ENCODE peak calls at places on chromosome 5, in four cellular contexts. W, G, U and V are unnamed samples.

GRCh38 chr5:159713254-159713653 is 203.0 kb upstream of the ADRA1B start:
- DNase-seq in W (no peak), G (no peak), U (no peak), V (no peak)

GRCh38 chr5:149408252-149409099 is 29.4 kb upstream of the IL17B start:
- DNase-seq in W (no peak), G (no peak), U (no peak), V (no peak)

GRCh38 chr5:78600656-78601452 is 47.7 kb downstream of the LHFPL2 start:
- DNase-seq in W (no peak), G (no peak), U (no peak), V (no peak)

GRCh38 chr5:172303090-172303995 is 19.8 kb upstream of the UBTD2 start:
- DNase-seq in W (no peak), G (no peak), U (peak; percentile 16), V (no peak)

GRCh38 chr5:67166460-67166871 is 30.1 kb downstream of the CD180 start:
- DNase-seq in W (no peak), G (no peak), U (no peak), V (no peak)

GRCh38 chr5:38193015-38193581 is 65.3 kb upstream of the EGFLAM start:
- DNase-seq in W (no peak), G (peak; percentile 74), U (peak; percentile 64), V (peak; percentile 36)

GRCh38 chr5:39498247-39498952 is 73.6 kb upstream of the DAB2 start:
- DNase-seq in W (no peak), G (peak; percentile 12), U (no peak), V (no peak)

GRCh38 chr5:153573326-153574033 is 83.0 kb downstream of the GRIA1 start:
- DNase-seq in W (no peak), G (no peak), U (no peak), V (no peak)

GRCh38 chr5:151454166-151454565 is 6.8 kb downstream of the SLC36A1 start:
- DNase-seq in W (no peak), G (no peak), U (no peak), V (no peak)

GRCh38 chr5:71623221-71623794 is 36.2 kb downstream of the MCCC2 start:
- DNase-seq in W (no peak), G (no peak), U (no peak), V (no peak)

GRCh38 chr5:75337366-75338021 is 474 bp downstream of the HMGCR start:
- DNase-seq in W (no peak), G (peak; percentile 48), U (no peak), V (no peak)

GRCh38 chr5:176816791-176817272 is 6.5 kb downstream of the UNC5A start:
- DNase-seq in W (no peak), G (no peak), U (no peak), V (peak; percentile 58)

GRCh38 chr5:93273176-93273575 is 307.8 kb downstream of the NR2F1-AS1 start:
- DNase-seq in W (no peak), G (no peak), U (no peak), V (no peak)

GRCh38 chr5:16906255-16906654 is 29.8 kb downstream of the MYO10 start:
- DNase-seq in W (no peak), G (no peak), U (no peak), V (no peak)

GRCh38 chr5:103016167-103016566 is 103.8 kb downstream of the GIN1 start:
- DNase-seq in W (no peak), G (no peak), U (no peak), V (no peak)

GRCh38 chr5:95857185-95857945 is 34.8 kb upstream of the GLRX start:
- DNase-seq in W (no peak), G (peak; percentile 71), U (peak; percentile 93), V (no peak)

GRCh38 chr5:37715361-37715760 is 124.5 kb downstream of the GDNF start:
- DNase-seq in W (no peak), G (no peak), U (peak; percentile 30), V (no peak)

GRCh38 chr5:5014836-5015235 is 125.3 kb upstream of the ADAMTS16 start:
- DNase-seq in W (no peak), G (no peak), U (no peak), V (no peak)

GRCh38 chr5:62977641-62978040 is 399.0 kb downstream of the LRRC70 start:
- DNase-seq in W (no peak), G (no peak), U (no peak), V (peak; percentile 25)

GRCh38 chr5:169895876-169896275 is 84.4 kb downstream of the INSYN2B start:
- DNase-seq in W (no peak), G (no peak), U (no peak), V (no peak)

GRCh38 chr5:159886312-159886711 is 30.0 kb upstream of the ADRA1B start:
- DNase-seq in W (no peak), G (no peak), U (no peak), V (no peak)

GRCh38 chr5:124744170-124744911 is 2.1 kb downstream of the ZNF608 start:
- DNase-seq in W (no peak), G (no peak), U (no peak), V (no peak)

GRCh38 chr5:106523842-106524241 is 1146.9 kb downstream of the EFNA5 start:
- DNase-seq in W (no peak), G (no peak), U (no peak), V (no peak)

GRCh38 chr5:172345886-172346285 is 62.3 kb upstream of the UBTD2 start:
- DNase-seq in W (no peak), G (no peak), U (no peak), V (no peak)

GRCh38 chr5:91280942-91281269 is 102.2 kb downstream of the ARRDC3 start:
- DNase-seq in W (no peak), G (no peak), U (no peak), V (no peak)

GRCh38 chr5:58751222-58751621 is 168.3 kb downstream of the RAB3C start:
- DNase-seq in W (no peak), G (peak; percentile 27), U (no peak), V (no peak)

GRCh38 chr5:109739741-109740140 is 50.0 kb downstream of the MAN2A1 start:
- DNase-seq in W (no peak), G (no peak), U (no peak), V (no peak)

GRCh38 chr5:132065351-132065937 is 5.0 kb downstream of the IL3 start:
- DNase-seq in W (peak; percentile 8), G (peak; percentile 88), U (peak; percentile 53), V (peak; percentile 83)

GRCh38 chr5:163379298-163380155 is 57.9 kb upstream of the CCNG1 start:
- DNase-seq in W (no peak), G (peak; percentile 73), U (peak; percentile 44), V (no peak)

GRCh38 chr5:3600106-3600997 is 4.7 kb downstream of the IRX1 start:
- DNase-seq in W (no peak), G (no peak), U (no peak), V (no peak)

GRCh38 chr5:56669534-56670483 is 145.5 kb upstream of the MAP3K1 start:
- DNase-seq in W (peak; percentile 98), G (no peak), U (peak; percentile 48), V (peak; percentile 51)

GRCh38 chr5:76479973-76480667 is 77.0 kb downstream of the IQGAP2 start:
- DNase-seq in W (no peak), G (peak; percentile 79), U (peak; percentile 50), V (no peak)

GRCh38 chr5:100828071-100828689 is 74.9 kb downstream of the ST8SIA4 start:
- DNase-seq in W (peak; percentile 89), G (no peak), U (no peak), V (no peak)

GRCh38 chr5:126054593-126055347 is 368.4 kb upstream of the GRAMD2B start:
- DNase-seq in W (no peak), G (no peak), U (no peak), V (no peak)

GRCh38 chr5:167759411-167759821 is 532.0 kb upstream of the WWC1 start:
- DNase-seq in W (no peak), G (no peak), U (no peak), V (no peak)

GRCh38 chr5:135032613-135033025 is 1.4 kb downstream of the PITX1 start:
- DNase-seq in W (no peak), G (no peak), U (no peak), V (no peak)

GRCh38 chr5:38853753-38854470 is 8.1 kb downstream of the OSMR start:
- DNase-seq in W (no peak), G (no peak), U (no peak), V (no peak)

GRCh38 chr5:5309645-5310044 is 112.8 kb upstream of the ICE1 start:
- DNase-seq in W (no peak), G (no peak), U (no peak), V (no peak)

GRCh38 chr5:138950411-138951011 is 75.4 kb upstream of the LRRTM2 start:
- DNase-seq in W (no peak), G (no peak), U (no peak), V (no peak)
- TF ChIP-seq ZNF274 in W (no peak), G (no peak), U (no peak), V (no peak)

GRCh38 chr5:127326438-127326837 is 35.8 kb downstream of the MEGF10 start:
- DNase-seq in W (no peak), G (peak; percentile 5), U (no peak), V (no peak)

GRCh38 chr5:127320032-127320945 is 29.7 kb downstream of the MEGF10 start:
- DNase-seq in W (peak; percentile 58), G (no peak), U (no peak), V (no peak)

GRCh38 chr5:127322405-127322804 is 31.8 kb downstream of the MEGF10 start:
- DNase-seq in W (no peak), G (no peak), U (no peak), V (no peak)

GRCh38 chr5:127324756-127325155 is 34.2 kb downstream of the MEGF10 start:
- DNase-seq in W (no peak), G (no peak), U (no peak), V (no peak)

GRCh38 chr5:127321465-127321864 is 30.9 kb downstream of the MEGF10 start:
- DNase-seq in W (no peak), G (no peak), U (no peak), V (no peak)
- TF ChIP-seq KDM1A in W (no peak), G (no peak), U (no peak), V (no peak)

GRCh38 chr5:158410976-158411375 is 552.0 kb upstream of the CLINT1 start:
- DNase-seq in W (no peak), G (no peak), U (no peak), V (no peak)
- TF ChIP-seq CHD2 in W (no peak), G (no peak), U (no peak), V (no peak)

DNA sequence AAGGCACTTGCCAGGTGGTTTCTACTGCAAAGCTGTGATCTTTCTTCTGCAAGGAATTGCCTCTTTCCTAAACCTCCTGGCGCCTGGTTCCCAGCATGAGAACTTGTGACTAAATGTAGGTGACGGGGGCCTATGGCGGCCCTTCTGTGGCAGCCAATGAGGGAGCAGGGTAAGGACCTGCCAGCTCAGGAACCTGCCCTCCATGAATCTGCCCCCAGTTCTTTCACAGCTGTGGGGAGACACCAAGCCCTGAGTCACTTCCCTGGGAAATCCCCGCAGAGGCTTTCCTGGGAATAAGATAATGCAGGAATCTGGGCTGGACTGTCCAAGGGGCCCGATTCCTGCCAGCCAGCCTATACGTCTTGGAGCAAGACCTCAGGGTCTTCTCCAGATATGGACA is 56.7 kb upstream of the CTNNA1 start:
- DNase-seq in W (no peak), G (no peak), U (no peak), V (no peak)
- TF ChIP-seq ZNF274 in W (no peak), G (no peak), U (no peak), V (no peak)